ENCODE peak calls at places on chromosomes 13 and 19, in four cellular contexts. E is mesendoderm, V is cardiac muscle cell, Y is lung. Z is an unnamed sample. For H3K4me1, the result is how much of the 10 kb centered on the place peaks cover.

GRCh38 chr19:10961763-10962536 is 1.1 kb downstream of the SMARCA4 start:
- DNase-seq in E (peak), V (no peak), Y (no peak), Z (no peak)

GRCh38 chr19:24141612-24142011 is 54.6 kb downstream of the ZNF254 start:
- DNase-seq in E (peak), V (no peak), Y (no peak), Z (no peak)

GRCh38 chr13:97786510-97786909 is 167.0 kb upstream of the IPO5 start:
- DNase-seq in E (no peak), V (peak), Y (no peak), Z (no peak)

GRCh38 chr19:38851622-38852230 is 1.9 kb upstream of the HNRNPL start:
- DNase-seq in E (peak), V (peak), Y (peak), Z (no peak)

GRCh38 chr13:99066219-99066618 is 88.4 kb upstream of the DOCK9 start:
- DNase-seq in E (no peak), V (no peak), Y (no peak), Z (no peak)

GRCh38 chr13:57326532-57326931 is 159.5 kb downstream of the PRR20E start:
- DNase-seq in E (no peak), V (no peak), Y (no peak), Z (no peak)

GRCh38 chr19:16626796-16627193 is 1.2 kb downstream of the MED26 start:
- DNase-seq in E (no peak), V (no peak), Y (no peak), Z (no peak)

GRCh38 chr19:33781536-33781935 is 15.1 kb upstream of the KCTD15 start:
- DNase-seq in E (no peak), V (no peak), Y (no peak), Z (no peak)

GRCh38 chr13:111329641-111330040 is 9.2 kb downstream of the TEX29 start:
- DNase-seq in E (no peak), V (no peak), Y (no peak), Z (peak)

GRCh38 chr19:48252625-48253024 is 3.1 kb downstream of the CARD8 start:
- DNase-seq in E (no peak), V (no peak), Y (no peak), Z (no peak)

GRCh38 chr19:43913383-43913782 is 21.7 kb downstream of the ZNF45 start:
- DNase-seq in E (peak), V (no peak), Y (no peak), Z (no peak)

GRCh38 chr13:59250276-59250990 is 913.3 kb downstream of the DIAPH3 start:
- DNase-seq in E (no peak), V (no peak), Y (no peak), Z (no peak)

GRCh38 chr19:54420383-54421168 is 5.3 kb downstream of the TTYH1 start:
- DNase-seq in E (peak), V (peak), Y (no peak), Z (no peak)

GRCh38 chr19:34793562-34793961 is 20.5 kb upstream of the ZNF599 start:
- DNase-seq in E (no peak), V (peak), Y (no peak), Z (no peak)

GRCh38 chr19:40257096-40257517 is 28.0 kb downstream of the AKT2 start:
- DNase-seq in E (no peak), V (no peak), Y (no peak), Z (no peak)

GRCh38 chr13:47277774-47278173 is 380.9 kb upstream of the HTR2A start:
- DNase-seq in E (no peak), V (peak), Y (no peak), Z (no peak)

GRCh38 chr13:112450567-112451240 is 74.5 kb downstream of the SPACA7 start:
- DNase-seq in E (no peak), V (no peak), Y (no peak), Z (no peak)

GRCh38 chr13:36082396-36082795 is 48.8 kb downstream of the DCLK1 start:
- DNase-seq in E (no peak), V (no peak), Y (no peak), Z (no peak)

GRCh38 chr13:19864339-19865309 is 1.2 kb upstream of the ZMYM5 start:
- DNase-seq in E (peak), V (peak), Y (peak), Z (no peak)

GRCh38 chr13:28685114-28685513 is 26.2 kb downstream of the POMP start:
- DNase-seq in E (no peak), V (no peak), Y (no peak), Z (no peak)

GRCh38 chr19:47258434-47258833 is 2.1 kb downstream of the CCDC9 start:
- DNase-seq in E (no peak), V (no peak), Y (no peak), Z (no peak)

GRCh38 chr13:31674056-31674455 is 65.3 kb upstream of the RXFP2 start:
- DNase-seq in E (no peak), V (peak), Y (no peak), Z (no peak)

GRCh38 chr13:95676100-95676774 is 702 bp upstream of the DNAJC3 start:
- DNase-seq in E (no peak), V (peak), Y (no peak), Z (peak)

GRCh38 chr19:54009440-54009839 is 18.0 kb downstream of the CACNG6 start:
- DNase-seq in E (no peak), V (no peak), Y (no peak), Z (no peak)

GRCh38 chr19:41307090-41307875 is 2.7 kb upstream of the CCDC97 start:
- DNase-seq in E (no peak), V (no peak), Y (no peak), Z (no peak)

GRCh38 chr19:7680606-7681335 is at the start of gene TRAPPC5:
- DNase-seq in E (peak), V (peak), Y (peak), Z (no peak)

GRCh38 chr13:99027260-99027659 is 49.4 kb upstream of the DOCK9 start:
- DNase-seq in E (no peak), V (no peak), Y (no peak), Z (no peak)

GRCh38 chr19:1154731-1155351 is 19.2 kb downstream of the SBNO2 start:
- DNase-seq in E (no peak), V (peak), Y (peak), Z (no peak)

GRCh38 chr19:36058481-36059179 is 3.9 kb downstream of the WDR62 start:
- DNase-seq in E (no peak), V (no peak), Y (no peak), Z (no peak)

GRCh38 chr19:31334849-31335624 is 14.2 kb downstream of the TSHZ3 start:
- DNase-seq in E (no peak), V (no peak), Y (no peak), Z (no peak)

GRCh38 chr19:45104658-45105384 is 11.8 kb downstream of the PPP1R37 start:
- DNase-seq in E (no peak), V (no peak), Y (no peak), Z (no peak)

GRCh38 chr19:45102481-45102880 is 9.5 kb downstream of the PPP1R37 start:
- DNase-seq in E (no peak), V (no peak), Y (no peak), Z (no peak)

GRCh38 chr19:45103625-45104319 is 10.8 kb downstream of the PPP1R37 start:
- DNase-seq in E (peak), V (no peak), Y (no peak), Z (no peak)

GRCh38 chr19:45101796-45102195 is 8.8 kb downstream of the PPP1R37 start:
- DNase-seq in E (no peak), V (no peak), Y (no peak), Z (no peak)

DNA sequence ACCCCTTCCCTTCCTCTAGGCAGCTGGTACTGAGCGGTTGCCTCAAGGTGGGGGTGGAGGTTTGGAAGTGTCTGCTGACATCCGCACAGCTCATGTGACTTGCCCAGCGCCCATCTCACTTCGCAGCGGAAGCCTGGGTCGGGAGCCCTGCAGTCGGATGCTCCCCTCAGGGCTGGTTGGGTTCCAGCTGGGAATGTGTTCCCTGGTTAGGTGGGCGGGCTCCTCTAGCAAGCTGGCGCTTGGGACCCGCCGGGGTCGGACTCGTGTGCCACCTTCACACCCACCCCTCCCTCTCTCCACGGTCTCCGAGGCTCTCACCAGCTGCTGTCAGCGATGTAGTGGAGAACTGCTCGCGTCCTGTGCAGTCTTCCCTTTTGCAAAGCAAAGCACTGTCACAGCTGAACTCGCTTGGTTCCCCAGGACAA is 10.2 kb downstream of the PPP1R37 start:
- DNase-seq in E (no peak), V (peak), Y (no peak), Z (no peak)
- H3K4me1 ChIP-seq in E (under half), V (under half), Y (under half), Z (half or more)

DNA sequence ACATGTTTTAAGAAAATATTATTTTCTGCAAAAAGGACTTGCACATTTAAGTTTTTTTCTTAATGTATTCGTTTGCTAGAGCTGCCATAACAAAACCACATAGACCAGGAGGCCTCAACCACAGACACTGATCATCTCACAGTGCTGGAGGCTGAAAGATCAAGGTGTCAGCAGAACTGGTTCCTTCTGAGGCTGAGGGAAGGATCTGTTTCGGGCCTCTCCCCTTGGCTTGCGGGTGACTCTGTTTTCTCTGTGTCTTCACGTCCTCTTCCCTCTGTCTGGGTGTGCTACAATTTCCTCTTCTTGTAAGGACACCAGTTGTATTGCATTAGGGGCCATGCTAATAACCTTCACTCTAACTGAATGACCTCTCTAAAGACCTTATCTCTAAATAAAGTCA is 364.2 kb downstream of the IRS2 start:
- DNase-seq in E (no peak), V (no peak), Y (no peak), Z (no peak)
- H3K27ac ChIP-seq in E (no peak), V (no peak), Y (no peak), Z (no peak)

GRCh38 chr19:4913996-4914735 is 4.9 kb downstream of the UHRF1 start:
- DNase-seq in E (peak), V (no peak), Y (no peak), Z (no peak)
- H3K4me1 ChIP-seq in E (under half), V (under half), Y (under half), Z (under half)

DNA sequence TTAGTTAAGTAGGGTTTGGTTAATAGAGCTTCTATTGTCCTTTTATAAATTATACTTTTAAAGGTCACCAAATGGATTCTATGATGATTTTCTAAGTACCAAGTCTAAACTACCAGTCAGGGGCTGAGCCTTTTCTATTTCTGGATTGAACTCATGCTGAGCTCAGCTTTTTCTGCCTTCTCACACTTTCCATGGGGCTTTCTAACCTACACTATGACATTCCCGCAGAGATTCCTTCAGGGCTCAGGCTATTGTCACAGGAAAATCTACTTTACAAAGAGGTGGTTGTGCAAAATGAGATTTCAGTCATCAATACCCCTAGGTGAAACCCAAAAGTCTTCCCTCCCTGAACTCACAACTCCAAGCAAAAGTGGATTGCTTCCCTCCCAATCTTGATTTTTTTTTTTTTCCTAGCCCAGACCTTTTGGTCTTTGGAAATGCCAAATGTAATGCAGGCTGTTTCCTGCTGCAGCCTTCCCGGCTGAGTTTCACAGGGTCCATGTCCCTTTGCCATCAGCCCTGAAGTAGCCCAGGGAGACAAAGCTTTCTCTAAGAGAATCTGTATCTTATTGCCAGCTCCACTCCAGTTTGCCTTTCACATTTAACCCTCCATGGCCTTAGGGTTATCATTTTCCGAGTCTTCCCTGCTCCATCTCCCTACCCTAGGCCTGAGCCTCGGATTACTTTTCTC is 13.6 kb downstream of the C13orf42 start:
- DNase-seq in E (peak), V (no peak), Y (no peak), Z (no peak)
- H3K27ac ChIP-seq in E (peak), V (peak), Y (no peak), Z (no peak)

Z was measured in vagina.